ENCODE peak calls at places on chromosomes 13 and 19, in six cellular contexts. N is A549, Z is GM12878, M is endothelial cell of umbilical vein, G is K562, O is HepG2. F is an unnamed sample.
A peak's percentile ranks its signal among the peaks of the same experiment; 100 is the strongest.

GRCh38 chr13:98813993-98814392 is 61.5 kb upstream of the SLC15A1 start:
- DNase-seq in N (no peak), Z (no peak), M (no peak), G (no peak), O (no peak), F (no peak)

GRCh38 chr19:12052571-12053169 is at the start of gene ZNF878:
- DNase-seq in N (no peak), Z (peak; percentile 67), M (peak; percentile 63), G (peak; percentile 84), O (peak; percentile 97), F (peak; percentile 96)

GRCh38 chr13:63393112-63393511 is 1977.5 kb upstream of the PCDH20 start:
- DNase-seq in N (no peak), Z (no peak), M (no peak), G (no peak), O (no peak), F (no peak)

GRCh38 chr13:31073859-31074718 is 87.6 kb downstream of the HSPH1 start:
- DNase-seq in N (no peak), Z (peak; percentile 89), M (no peak), G (no peak), O (no peak), F (peak; percentile 9)

GRCh38 chr13:113208424-113209335 is at the start of gene PCID2:
- DNase-seq in N (peak; percentile 68), Z (peak; percentile 48), M (peak; percentile 85), G (peak; percentile 86), O (peak; percentile 82), F (peak; percentile 95)

GRCh38 chr19:38190061-38190460 is 34.0 kb downstream of the DPF1 start:
- DNase-seq in N (no peak), Z (no peak), M (peak; percentile 24), G (no peak), O (no peak), F (peak; percentile 17)

GRCh38 chr13:46392967-46393366 is 5.9 kb upstream of the RUBCNL start:
- DNase-seq in N (no peak), Z (no peak), M (no peak), G (no peak), O (no peak), F (no peak)

GRCh38 chr19:41321600-41322270 is 11.8 kb downstream of the CCDC97 start:
- DNase-seq in N (peak; percentile 95), Z (no peak), M (peak; percentile 76), G (peak; percentile 77), O (peak; percentile 82), F (peak; percentile 53)

GRCh38 chr19:18951721-18952281 is 10.8 kb upstream of the HOMER3 start:
- DNase-seq in N (no peak), Z (no peak), M (peak; percentile 17), G (no peak), O (no peak), F (peak; percentile 65)

GRCh38 chr13:81171065-81171647 is 830.2 kb upstream of the SPRY2 start:
- DNase-seq in N (no peak), Z (no peak), M (peak; percentile 32), G (peak; percentile 3), O (peak; percentile 5), F (peak; percentile 31)

GRCh38 chr13:114115796-114116195 is 16.6 kb downstream of the RASA3 start:
- DNase-seq in N (no peak), Z (no peak), M (no peak), G (no peak), O (no peak), F (no peak)

GRCh38 chr13:93262729-93263128 is 36.1 kb downstream of the GPC6 start:
- DNase-seq in N (no peak), Z (no peak), M (no peak), G (no peak), O (no peak), F (no peak)

GRCh38 chr13:109977212-109977968 is 191.0 kb upstream of the IRS2 start:
- DNase-seq in N (no peak), Z (no peak), M (no peak), G (no peak), O (no peak), F (no peak)

GRCh38 chr13:114149774-114150740 is 17.6 kb upstream of the RASA3 start:
- DNase-seq in N (no peak), Z (no peak), M (no peak), G (no peak), O (no peak), F (no peak)

GRCh38 chr13:29550589-29550988 is 44.9 kb downstream of the SLC7A1 start:
- DNase-seq in N (no peak), Z (no peak), M (no peak), G (no peak), O (no peak), F (no peak)

GRCh38 chr19:58356236-58356970 is 3.1 kb upstream of the A1BG start:
- DNase-seq in N (no peak), Z (no peak), M (peak; percentile 54), G (no peak), O (no peak), F (no peak)

GRCh38 chr19:32631381-32631780 is 43.6 kb downstream of the ANKRD27 start:
- DNase-seq in N (no peak), Z (no peak), M (no peak), G (no peak), O (no peak), F (no peak)

GRCh38 chr13:19927117-19927734 is 31.3 kb upstream of the ZMYM2 start:
- DNase-seq in N (peak; percentile 34), Z (no peak), M (peak; percentile 59), G (no peak), O (peak; percentile 21), F (peak; percentile 48)

GRCh38 chr13:69618393-69618792 is 489.2 kb upstream of the ATXN8OS start:
- DNase-seq in N (no peak), Z (no peak), M (no peak), G (no peak), O (no peak), F (no peak)

DNA sequence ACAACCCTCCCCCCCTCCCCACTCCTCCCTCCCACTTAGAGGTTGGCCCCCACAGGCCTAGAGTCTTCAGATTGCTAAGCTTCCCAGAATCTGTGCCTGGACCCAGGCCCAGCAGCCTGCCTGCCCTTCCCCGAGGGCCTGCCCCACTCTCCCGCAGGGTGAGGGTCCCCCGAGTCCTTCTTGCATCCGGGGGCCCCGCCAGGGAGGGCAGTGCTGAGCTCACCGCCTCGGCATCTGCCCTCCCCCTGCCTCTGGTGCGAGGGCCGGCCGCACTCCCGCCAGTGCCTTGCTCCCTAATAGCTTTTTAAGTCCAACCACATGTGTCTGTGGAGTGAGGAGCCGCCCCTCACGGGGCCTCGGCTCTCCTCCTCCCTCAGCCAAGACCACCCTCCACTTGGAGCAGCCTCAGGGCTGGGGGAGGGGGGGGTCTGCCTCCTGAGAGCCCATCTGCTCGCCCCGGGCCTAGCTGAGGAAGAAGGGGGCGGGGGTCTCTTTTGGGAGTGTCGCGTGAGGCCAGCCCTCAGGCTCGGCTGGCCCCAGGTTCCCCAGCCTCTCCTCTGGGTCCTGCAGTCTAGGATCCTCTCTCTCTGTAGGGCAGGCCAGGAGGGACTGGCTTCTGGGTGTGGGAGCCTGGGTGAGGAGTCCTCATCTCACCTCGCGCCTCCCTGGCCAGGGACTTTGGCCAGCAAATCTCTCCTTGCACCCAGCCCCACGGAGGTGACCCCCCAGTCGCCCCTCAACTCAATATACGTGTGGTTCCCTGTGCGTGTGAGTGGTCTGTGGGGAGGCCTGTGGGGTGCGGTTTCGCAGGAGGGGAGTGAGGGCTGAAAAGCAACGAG is 47.2 kb downstream of the LYL1 start:
- DNase-seq in N (no peak), Z (no peak), M (peak; percentile 56), G (no peak), O (no peak), F (no peak)
- H3K4me3 ChIP-seq in N (no peak overlapping the region), Z (no peak overlapping the region), M (no peak overlapping the region), G (no peak overlapping the region), O (no peak overlapping the region), F (no peak overlapping the region)

GRCh38 chr13:79806821-79807220 is 325.9 kb downstream of the NDFIP2 start:
- DNase-seq in N (no peak), Z (no peak), M (no peak), G (no peak), O (no peak), F (no peak)
- TF ChIP-seq MYC in N (no peak), Z (no peak), M (no peak), G (no peak), O (no peak), F (no peak)

GRCh38 chr19:17795495-17795856 is 538 bp downstream of the B3GNT3 start:
- DNase-seq in N (no peak), Z (no peak), M (no peak), G (no peak), O (no peak), F (no peak)

GRCh38 chr19:17796838-17797168 is 1.9 kb downstream of the B3GNT3 start:
- DNase-seq in N (no peak), Z (no peak), M (no peak), G (no peak), O (no peak), F (no peak)

GRCh38 chr19:17796013-17796837 is 1.3 kb downstream of the B3GNT3 start:
- DNase-seq in N (no peak), Z (no peak), M (no peak), G (no peak), O (peak; percentile 45), F (no peak)

GRCh38 chr19:17794731-17795494 is at the start of gene B3GNT3:
- DNase-seq in N (peak; percentile 47), Z (no peak), M (no peak), G (peak; percentile 56), O (peak; percentile 46), F (no peak)

DNA sequence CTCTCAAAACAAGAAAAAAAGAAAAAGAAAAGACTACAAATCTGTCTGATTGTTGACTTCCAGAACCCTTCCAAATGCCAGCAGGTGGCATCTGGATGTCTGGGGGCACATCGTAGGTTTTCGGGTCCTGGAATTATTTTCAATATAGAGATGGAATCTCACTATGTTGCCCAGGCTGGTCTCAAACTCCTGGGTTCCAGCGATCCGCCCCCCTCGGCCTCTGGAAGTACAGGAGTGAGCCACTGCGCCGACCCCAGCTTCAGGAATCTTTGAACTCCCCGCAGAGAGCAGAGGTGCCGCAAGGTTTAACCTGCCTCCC is 567 bp upstream of the B3GNT3 start:
- DNase-seq in N (no peak), Z (no peak), M (no peak), G (no peak), O (no peak), F (no peak)
- H3K4me3 ChIP-seq in N (peak overlapping the region; percentile 50), Z (no peak overlapping the region), M (no peak overlapping the region), G (peak overlapping the region; percentile 40), O (peak overlapping the region; percentile 64), F (no peak overlapping the region)

GRCh38 chr13:95541308-95541707 is 11.2 kb upstream of the CLDN10 start:
- DNase-seq in N (no peak), Z (no peak), M (peak; percentile 64), G (no peak), O (no peak), F (no peak)

GRCh38 chr13:95535243-95535642 is 17.3 kb upstream of the CLDN10 start:
- DNase-seq in N (peak; percentile 45), Z (no peak), M (peak; percentile 94), G (no peak), O (peak; percentile 84), F (no peak)

GRCh38 chr13:95541911-95542484 is 10.5 kb upstream of the CLDN10 start:
- DNase-seq in N (no peak), Z (no peak), M (no peak), G (no peak), O (no peak), F (no peak)

GRCh38 chr13:95536629-95537241 is 15.8 kb upstream of the CLDN10 start:
- DNase-seq in N (no peak), Z (no peak), M (peak; percentile 62), G (no peak), O (no peak), F (peak; percentile 46)

DNA sequence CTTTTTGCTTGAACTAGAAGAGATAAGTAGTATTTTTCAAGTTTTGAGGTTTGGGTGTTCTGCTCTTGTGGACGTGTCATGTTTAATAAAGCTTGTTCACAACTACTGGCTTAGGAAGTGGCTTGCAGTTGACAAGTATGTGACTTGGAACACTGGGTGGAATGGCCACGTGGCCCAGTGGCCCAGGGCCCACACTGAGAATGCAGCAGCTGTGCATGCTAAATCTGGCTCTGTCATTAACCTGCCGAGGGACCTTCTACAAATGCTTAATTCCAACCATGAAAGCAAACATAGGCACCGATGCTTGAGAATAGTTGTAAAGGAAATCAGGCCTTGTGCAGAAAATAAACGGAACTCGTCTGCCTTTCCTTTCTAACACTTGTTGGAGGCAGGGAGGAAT is 11.7 kb upstream of the CLDN10 start:
- DNase-seq in N (no peak), Z (no peak), M (peak; percentile 67), G (no peak), O (no peak), F (no peak)
- TF ChIP-seq MYC in N (no peak), Z (no peak), M (no peak), G (no peak), O (no peak), F (no peak)

F was measured in NB4.